ENCODE peak calls at places on chromosomes 2 and 18, in nine cellular contexts. J is NCI-H2171 treated with DMSO at 0.1 percent for 48 hours; H is cerebellar cortex; Y is right atrium auricular region; E is stimulated activated CD4-positive, alpha-beta T cell treated with anti-CD3 and anti-CD28 coated beads, Interleukin-4, amount 100 ng/mL, for 24 hours; R is aorta; I is kidney tubule cell; L is MM.1S; U is GM03348. K is an unnamed sample.

GRCh38 chr2:79100301-79100700 is 12.5 kb upstream of the REG1B start:
- DNase-seq in J (no peak), H (no peak), Y (no peak), E (no peak), R (no peak), I (no peak), L (no peak), U (no peak), K (no peak)

GRCh38 chr2:15765211-15765610 is 173.5 kb downstream of the DDX1 start:
- DNase-seq in J (no peak), H (no peak), Y (no peak), E (no peak), R (no peak), I (no peak), L (no peak), U (no peak), K (no peak)

GRCh38 chr2:12050381-12050780 is 303.9 kb downstream of the LPIN1 start:
- DNase-seq in J (no peak), H (no peak), Y (no peak), E (no peak), R (no peak), I (peak), L (no peak), U (peak), K (no peak)

GRCh38 chr2:189252991-189253680 is 73.6 kb upstream of the COL5A2 start:
- DNase-seq in J (no peak), H (no peak), Y (no peak), E (no peak), R (no peak), I (no peak), L (no peak), U (no peak), K (no peak)

GRCh38 chr2:226304308-226304707 is 495.3 kb downstream of the IRS1 start:
- DNase-seq in J (no peak), H (no peak), Y (no peak), E (no peak), R (no peak), I (no peak), L (no peak), U (no peak), K (no peak)

GRCh38 chr18:28781616-28782362 is 604.9 kb upstream of the CDH2 start:
- DNase-seq in J (no peak), H (no peak), Y (no peak), E (no peak), R (no peak), I (no peak), L (no peak), U (no peak), K (no peak)

GRCh38 chr2:170454471-170455372 is 260.4 kb upstream of the SP5 start:
- DNase-seq in J (no peak), H (no peak), Y (no peak), E (no peak), R (no peak), I (no peak), L (no peak), U (no peak), K (no peak)

GRCh38 chr18:23356915-23357421 is 96.1 kb upstream of the RIOK3 start:
- DNase-seq in J (no peak), H (no peak), Y (no peak), E (no peak), R (no peak), I (no peak), L (no peak), U (peak), K (no peak)

GRCh38 chr2:213220967-213221603 is 63.2 kb upstream of the SPAG16 start:
- DNase-seq in J (no peak), H (no peak), Y (no peak), E (no peak), R (no peak), I (no peak), L (no peak), U (no peak), K (no peak)

GRCh38 chr2:233476651-233477547 is 89.7 kb downstream of the USP40 start:
- DNase-seq in J (no peak), H (no peak), Y (peak), E (no peak), R (no peak), I (no peak), L (no peak), U (no peak), K (no peak)

GRCh38 chr2:217954469-217954868 is 48.3 kb downstream of the TNS1 start:
- DNase-seq in J (no peak), H (no peak), Y (no peak), E (no peak), R (no peak), I (no peak), L (no peak), U (no peak), K (peak)

GRCh38 chr2:173747037-173747436 is 218.1 kb downstream of the SP3 start:
- DNase-seq in J (peak), H (no peak), Y (no peak), E (no peak), R (no peak), I (no peak), L (no peak), U (no peak), K (no peak)

GRCh38 chr2:157363612-157364101 is 38.0 kb upstream of the ERMN start:
- DNase-seq in J (no peak), H (no peak), Y (no peak), E (no peak), R (no peak), I (peak), L (peak), U (peak), K (no peak)

GRCh38 chr2:32752205-32752604 is 124.4 kb downstream of the TTC27 start:
- DNase-seq in J (no peak), H (no peak), Y (no peak), E (no peak), R (no peak), I (no peak), L (no peak), U (peak), K (no peak)

GRCh38 chr2:85796549-85797262 is 42.9 kb downstream of the ATOH8 start:
- DNase-seq in J (peak), H (no peak), Y (no peak), E (no peak), R (peak), I (no peak), L (no peak), U (peak), K (no peak)